ENCODE peak calls at places on chromosomes 4 and X, in eight cellular contexts. R is H1, Y is neural progenitor cell, Z is cardiac muscle cell, A is endodermal cell, F is left ventricle myocardium inferior, N is fibroblast of mammary gland, O is adrenal gland. B is an unnamed sample.

GRCh38 chr4:92809381-92809780 is 505.6 kb downstream of the GRID2 start:
- DNase-seq in R (no peak), Y (no peak), Z (no peak), A (no peak), F (no peak), N (no peak), O (no peak), B (no peak)

GRCh38 chrX:153319295-153319694 is 2.3 kb downstream of the PNMA6F start:
- DNase-seq in R (no peak), Y (no peak), Z (no peak), A (no peak), F (no peak), N (no peak), O (no peak), B (no peak)

GRCh38 chr4:8772499-8773123 is 99.0 kb downstream of the HMX1 start:
- DNase-seq in R (no peak), Y (no peak), Z (no peak), A (peak; percentile 32), F (peak; percentile 2), N (no peak), O (no peak), B (peak; percentile 2)

GRCh38 chrX:133745361-133745760 is 240.0 kb downstream of the GPC3 start:
- DNase-seq in R (no peak), Y (no peak), Z (no peak), A (no peak), F (no peak), N (no peak), O (no peak), B (no peak)

GRCh38 chr4:41120297-41121217 is 93.8 kb downstream of the APBB2 start:
- DNase-seq in R (no peak), Y (no peak), Z (no peak), A (no peak), F (peak; percentile 39), N (peak; percentile 71), O (peak; percentile 76), B (peak; percentile 62)

GRCh38 chrX:18668059-18668458 is 3.8 kb downstream of the RS1 start:
- DNase-seq in R (no peak), Y (no peak), Z (no peak), A (no peak), F (no peak), N (no peak), O (no peak), B (no peak)

GRCh38 chr4:158371158-158371557 is 150.5 kb upstream of the RXFP1 start:
- DNase-seq in R (no peak), Y (no peak), Z (no peak), A (no peak), F (no peak), N (peak; percentile 49), O (no peak), B (no peak)

GRCh38 chr4:184409911-184410692 is 64.2 kb downstream of the IRF2 start:
- DNase-seq in R (no peak), Y (no peak), Z (no peak), A (no peak), F (no peak), N (no peak), O (no peak), B (no peak)

GRCh38 chr4:145823743-145824142 is 114.9 kb downstream of the ZNF827 start:
- DNase-seq in R (no peak), Y (no peak), Z (no peak), A (no peak), F (no peak), N (no peak), O (no peak), B (no peak)

GRCh38 chr4:117422272-117422671 is 336.9 kb upstream of the TRAM1L1 start:
- DNase-seq in R (no peak), Y (no peak), Z (no peak), A (no peak), F (no peak), N (no peak), O (no peak), B (no peak)

GRCh38 chr4:84041426-84041825 is 457.7 kb downstream of the NKX6-1 start:
- DNase-seq in R (no peak), Y (no peak), Z (no peak), A (no peak), F (no peak), N (no peak), O (no peak), B (no peak)

GRCh38 chr4:129145222-129145730 is 49.3 kb downstream of the C4orf33 start:
- DNase-seq in R (no peak), Y (no peak), Z (no peak), A (no peak), F (no peak), N (peak; percentile 2), O (no peak), B (no peak)

GRCh38 chrX:48697182-48697727 is 721 bp downstream of the SUV39H1 start:
- DNase-seq in R (no peak), Y (no peak), Z (no peak), A (peak; percentile 60), F (no peak), N (no peak), O (no peak), B (no peak)

GRCh38 chr4:3250438-3250955 is 1.5 kb downstream of the MSANTD1 start:
- DNase-seq in R (no peak), Y (no peak), Z (no peak), A (peak; percentile 91), F (no peak), N (no peak), O (no peak), B (no peak)

GRCh38 chr4:147201016-147201415 is 255.4 kb upstream of the TTC29 start:
- DNase-seq in R (no peak), Y (no peak), Z (no peak), A (no peak), F (no peak), N (no peak), O (no peak), B (no peak)

GRCh38 chr4:177339794-177340374 is 30.2 kb downstream of the NEIL3 start:
- DNase-seq in R (no peak), Y (no peak), Z (peak; percentile 30), A (no peak), F (no peak), N (peak; percentile 59), O (no peak), B (no peak)

DNA sequence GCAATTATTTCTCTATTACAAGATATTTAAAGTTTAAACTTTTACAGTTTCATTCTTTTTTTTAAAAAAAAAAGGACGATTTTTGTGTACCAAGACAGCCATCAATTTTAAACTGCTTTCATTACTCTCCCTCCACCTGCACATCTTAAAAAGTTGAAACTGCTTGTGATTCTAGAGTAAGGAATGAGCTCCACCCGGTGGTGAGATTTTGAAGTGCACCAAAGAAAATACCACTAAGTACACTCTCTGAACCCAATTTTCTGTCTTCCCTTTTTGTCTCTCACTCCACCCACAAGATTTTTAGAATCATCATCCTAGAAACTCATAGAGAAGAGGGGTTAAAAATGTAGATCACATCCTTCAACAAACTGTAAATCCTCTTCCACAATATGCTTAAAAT is 91.3 kb upstream of the WDR44 start:
- DNase-seq in R (peak; percentile 68), Y (peak; percentile 60), Z (peak; percentile 66), A (peak; percentile 84), F (no peak), N (peak; percentile 60), O (peak; percentile 68), B (peak; percentile 71)
- TF ChIP-seq CTCF in R (peak; percentile 32), Y (peak; percentile 71), Z (peak; percentile 48), A (peak; percentile 81), F (peak; percentile 65), N (peak; percentile 71), O (peak; percentile 65), B (peak; percentile 89)

DNA sequence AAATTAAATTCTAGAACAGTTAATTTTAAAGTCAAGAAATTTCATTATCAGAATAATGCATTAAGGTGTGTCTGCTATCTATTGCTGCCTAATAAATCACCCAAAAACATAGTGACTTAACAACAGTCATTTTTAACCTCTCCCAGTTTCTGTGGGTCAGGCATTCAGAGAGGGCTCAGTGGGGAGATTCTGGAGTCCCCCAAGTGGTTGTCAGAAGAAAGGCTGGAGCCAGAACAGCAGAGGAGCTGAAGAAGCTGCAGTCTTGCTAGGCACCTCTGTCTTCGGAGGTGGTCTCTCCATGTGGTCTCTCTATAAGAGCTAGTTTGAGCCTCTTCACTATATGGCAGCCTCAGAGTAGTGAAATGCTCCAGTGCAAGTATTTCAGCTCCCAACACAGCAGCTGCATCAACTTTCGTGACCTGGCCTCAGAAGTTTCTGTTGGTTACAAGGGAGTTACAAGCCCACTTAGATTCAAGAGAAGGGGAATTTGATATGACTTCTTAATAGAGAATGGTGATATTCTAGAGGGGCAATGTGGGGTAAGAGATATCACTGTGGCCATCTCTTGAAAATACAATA is 9.4 kb upstream of the HOPX start:
- DNase-seq in R (no peak), Y (peak; percentile 15), Z (no peak), A (no peak), F (no peak), N (no peak), O (no peak), B (no peak)
- TF ChIP-seq CTCF in R (peak; percentile 16), Y (peak; percentile 27), Z (peak; percentile 12), A (peak; percentile 53), F (no peak), N (no peak), O (no peak), B (no peak)

DNA sequence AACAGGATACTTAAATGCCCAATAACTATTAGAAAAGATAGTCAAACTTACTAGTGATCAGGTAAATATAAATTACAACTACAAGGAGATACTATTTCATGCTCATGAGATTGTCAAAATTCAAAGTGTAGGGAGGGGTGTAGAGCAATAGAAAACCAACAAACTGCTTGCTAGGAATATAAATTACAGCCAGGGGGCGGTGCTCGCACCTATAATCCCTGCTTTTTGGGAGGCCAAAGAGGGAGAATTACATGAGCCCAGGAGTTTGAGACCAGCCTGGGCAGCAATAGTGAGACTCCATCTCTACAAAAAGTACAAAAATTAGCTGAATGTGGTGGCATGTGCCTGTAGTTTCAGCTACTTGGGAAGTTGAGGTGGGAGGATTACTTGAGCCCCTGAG is 556.5 kb upstream of the NR3C2 start:
- DNase-seq in R (peak; percentile 57), Y (peak; percentile 68), Z (peak; percentile 29), A (peak; percentile 77), F (no peak), N (peak; percentile 18), O (no peak), B (no peak)
- TF ChIP-seq CTCF in R (peak; percentile 68), Y (peak; percentile 74), Z (peak; percentile 7), A (peak; percentile 91), F (peak; percentile 29), N (peak; percentile 40), O (no peak), B (no peak)

GRCh38 chrX:41258871-41259270 is 75.1 kb upstream of the DDX3X start:
- DNase-seq in R (no peak), Y (no peak), Z (no peak), A (no peak), F (no peak), N (peak; percentile 23), O (no peak), B (no peak)
- TF ChIP-seq CTCF in R (no peak), Y (no peak), Z (no peak), A (no peak), F (no peak), N (no peak), O (no peak), B (no peak)